ENCODE peak calls at places on chromosomes 7 and 10, in five cellular contexts. A is OCI-LY7; C is neuronal stem cell; P is transverse colon; Q is CD8-positive, alpha-beta T cell. M is an unnamed sample.

GRCh38 chr7:158374586-158374985 is 213.0 kb downstream of the PTPRN2 start:
- DNase-seq in Q (no peak), C (no peak), P (no peak), A (no peak), M (no peak)

GRCh38 chr10:77182803-77183202 is 454.8 kb downstream of the KCNMA1 start:
- DNase-seq in A (no peak), C (no peak), Q (no peak), P (no peak), M (no peak)

GRCh38 chr7:149125189-149125863 is 798 bp downstream of the ZNF425 start:
- DNase-seq in A (peak), C (no peak), P (no peak), Q (no peak), M (no peak)

GRCh38 chr7:79709574-79710409 is 256.3 kb upstream of the MAGI2 start:
- DNase-seq in C (no peak), P (peak), A (no peak), Q (no peak), M (no peak)

GRCh38 chr7:52088008-52088787 is 771.6 kb upstream of the COBL start:
- DNase-seq in Q (no peak), A (no peak), P (no peak), C (peak), M (no peak)

GRCh38 chr7:143018931-143019330 is 8.0 kb downstream of the OR9A2 start:
- DNase-seq in Q (no peak), P (no peak), C (no peak), A (no peak), M (no peak)

GRCh38 chr7:158120313-158120712 is 467.3 kb downstream of the PTPRN2 start:
- DNase-seq in A (no peak), P (no peak), C (no peak), Q (no peak), M (no peak)

GRCh38 chr7:17654940-17655339 is 285.4 kb downstream of the SNX13 start:
- DNase-seq in Q (no peak), P (no peak), C (no peak), A (no peak), M (no peak)

GRCh38 chr7:13312327-13312726 is 624.9 kb downstream of the ARL4A start:
- DNase-seq in C (peak), Q (no peak), A (peak), P (no peak), M (no peak)

GRCh38 chr7:96870934-96871333 is 134.4 kb upstream of the DLX6 start:
- DNase-seq in P (no peak), Q (no peak), A (no peak), C (no peak), M (no peak)

GRCh38 chr7:142556745-142557144 is 192.5 kb upstream of the PRSS1 start:
- DNase-seq in A (no peak), Q (no peak), C (no peak), P (peak), M (no peak)

GRCh38 chr7:148299335-148299734 is 291.2 kb upstream of the C7orf33 start:
- DNase-seq in A (no peak), Q (no peak), C (no peak), P (no peak), M (no peak)

GRCh38 chr7:81210092-81211064 is 291.5 kb upstream of the SEMA3C start:
- DNase-seq in C (no peak), A (no peak), Q (no peak), P (no peak), M (no peak)

GRCh38 chr10:78559514-78560392 is 509.0 kb upstream of the ZMIZ1 start:
- DNase-seq in P (no peak), C (no peak), Q (no peak), A (no peak), M (no peak)

GRCh38 chr7:142636751-142637150 is 112.5 kb upstream of the PRSS1 start:
- DNase-seq in A (no peak), C (no peak), Q (no peak), P (no peak), M (no peak)

GRCh38 chr10:19702215-19702614 is 114.0 kb upstream of the PLXDC2 start:
- DNase-seq in Q (no peak), P (no peak), A (no peak), C (no peak), M (no peak)

GRCh38 chr10:7933262-7933661 is 115.0 kb downstream of the TAF3 start:
- DNase-seq in Q (no peak), C (no peak), A (no peak), P (no peak), M (no peak)

GRCh38 chr7:149284850-149285580 is 23.0 kb downstream of the ZNF783 start:
- DNase-seq in Q (peak), C (peak), P (peak), A (peak), M (peak)

GRCh38 chr7:36300696-36301350 is 88.8 kb upstream of the ANLN start:
- DNase-seq in A (no peak), P (no peak), Q (no peak), C (no peak), M (no peak)

GRCh38 chr7:116801092-116801710 is 61.2 kb upstream of the CAPZA2 start:
- DNase-seq in Q (no peak), C (no peak), A (no peak), P (no peak), M (no peak)

GRCh38 chr10:97353945-97354344 is 19.4 kb upstream of the FRAT2 start:
- DNase-seq in C (no peak), A (no peak), P (no peak), Q (no peak), M (no peak)

GRCh38 chr7:131095346-131095745 is 232.3 kb upstream of the MKLN1 start:
- DNase-seq in Q (no peak), C (no peak), A (no peak), P (no peak), M (no peak)

GRCh38 chr7:16293669-16294425 is 127.5 kb downstream of the CRPPA start:
- DNase-seq in Q (no peak), A (no peak), P (no peak), C (no peak), M (no peak)

GRCh38 chr10:24944512-24945255 is 7.7 kb downstream of the PRTFDC1 start:
- DNase-seq in C (no peak), A (no peak), P (peak), Q (no peak), M (no peak)

GRCh38 chr10:35369049-35369760 is 32.9 kb downstream of the CCNY start:
- DNase-seq in A (no peak), Q (no peak), P (no peak), C (no peak), M (no peak)

GRCh38 chr10:9301148-9301547 is 1246.7 kb downstream of the GATA3 start:
- DNase-seq in P (no peak), Q (no peak), C (no peak), A (no peak), M (no peak)

GRCh38 chr7:5497158-5498103 is 73.8 kb upstream of the TNRC18 start:
- DNase-seq in A (no peak), Q (no peak), C (no peak), P (no peak), M (no peak)

GRCh38 chr7:34156336-34156735 is 251.0 kb downstream of the BMPER start:
- DNase-seq in A (no peak), Q (no peak), C (no peak), P (no peak), M (no peak)

GRCh38 chr10:787933-788651 is 98.6 kb upstream of the DIP2C start:
- DNase-seq in A (no peak), C (no peak), Q (no peak), P (no peak), M (no peak)

GRCh38 chr7:36735172-36735571 is 10.9 kb upstream of the AOAH start:
- DNase-seq in P (no peak), A (no peak), C (no peak), Q (no peak), M (no peak)

GRCh38 chr7:137840183-137840779 is 6.5 kb downstream of the DGKI start:
- DNase-seq in C (peak), A (no peak), P (no peak), Q (no peak), M (no peak)

GRCh38 chr7:28358423-28358868 is 53.9 kb upstream of the CREB5 start:
- DNase-seq in A (no peak), C (no peak), P (no peak), Q (no peak), M (no peak)

GRCh38 chr7:116547347-116547746 is 22.5 kb downstream of the CAV1 start:
- DNase-seq in C (no peak), Q (no peak), P (no peak), A (no peak), M (no peak)

GRCh38 chr7:55964802-55965470 is 551 bp downstream of the NIPSNAP2 start:
- DNase-seq in P (peak), C (peak), Q (peak), A (peak), M (peak)

GRCh38 chr10:123997486-123998196 is 95.8 kb downstream of the CHST15 start:
- DNase-seq in C (no peak), P (no peak), Q (no peak), A (no peak), M (no peak)

GRCh38 chr7:138001529-138002095 is at the start of gene CREB3L2:
- DNase-seq in A (peak), P (peak), C (no peak), Q (peak), M (peak)

GRCh38 chr10:124734311-124735166 is 9.6 kb downstream of the FAM53B start:
- DNase-seq in C (no peak), Q (no peak), A (no peak), P (no peak), M (no peak)

GRCh38 chr7:25180946-25181345 is 47.3 kb downstream of the NPVF start:
- DNase-seq in C (no peak), Q (no peak), A (no peak), P (no peak), M (no peak)
- H3K4me3 ChIP-seq in C (peak), Q (peak), A (no peak), P (no peak), M (peak)

GRCh38 chr10:17007381-17007780 is 122.2 kb downstream of the CUBN start:
- DNase-seq in P (no peak), C (no peak), A (no peak), Q (no peak), M (no peak)

GRCh38 chr10:17007836-17008235 is 121.8 kb downstream of the CUBN start:
- DNase-seq in C (no peak), Q (no peak), P (no peak), A (no peak), M (no peak)

GRCh38 chr10:17005621-17006566 is 123.7 kb downstream of the CUBN start:
- DNase-seq in C (no peak), P (no peak), A (no peak), Q (no peak), M (no peak)

GRCh38 chr10:17004801-17005380 is 124.7 kb downstream of the CUBN start:
- DNase-seq in Q (no peak), P (no peak), A (no peak), C (no peak), M (no peak)

DNA sequence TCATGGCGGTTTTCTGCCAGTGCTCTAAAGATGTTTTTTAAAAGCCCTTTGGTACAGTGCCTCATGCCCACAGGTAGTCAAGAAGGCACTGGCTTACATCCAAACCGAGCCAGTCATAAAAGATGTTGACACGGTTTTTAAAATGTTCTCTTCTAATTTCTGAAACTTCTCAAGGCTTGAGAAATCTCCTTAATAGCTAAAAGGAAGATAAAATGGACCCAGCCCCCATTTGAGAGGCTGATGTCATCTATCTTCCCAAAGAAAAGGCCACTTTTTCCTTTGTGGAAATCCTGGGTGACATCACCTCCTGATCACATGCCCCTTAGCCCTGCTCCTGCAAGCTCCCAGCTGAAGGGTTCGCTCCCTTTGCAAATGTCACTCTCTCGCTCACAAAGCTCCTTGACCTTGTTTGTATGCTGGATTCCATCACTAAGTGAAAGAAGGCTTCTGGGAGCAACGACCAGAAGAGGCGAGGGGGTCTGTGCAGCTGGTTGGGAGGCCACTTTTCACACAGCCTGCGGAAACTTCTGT is 122.9 kb downstream of the CUBN start:
- DNase-seq in A (no peak), C (no peak), Q (no peak), P (no peak), M (no peak)
- H3K4me3 ChIP-seq in A (no peak), C (no peak), Q (no peak), P (no peak), M (no peak)

GRCh38 chr10:57917019-57917418 is 350.7 kb downstream of the IPMK start:
- DNase-seq in P (no peak), C (no peak), Q (no peak), A (no peak), M (no peak)
- H3K4me3 ChIP-seq in P (no peak), C (no peak), Q (no peak), A (no peak), M (no peak)

GRCh38 chr7:6530626-6531491 is 20.4 kb downstream of the GRID2IP start:
- DNase-seq in P (peak), A (peak), C (no peak), Q (peak), M (peak)

GRCh38 chr7:6531492-6532279 is 19.6 kb downstream of the GRID2IP start:
- DNase-seq in A (no peak), P (no peak), C (no peak), Q (no peak), M (no peak)

GRCh38 chr7:6529643-6530042 is 21.6 kb downstream of the GRID2IP start:
- DNase-seq in P (no peak), C (no peak), Q (no peak), A (no peak), M (no peak)

GRCh38 chr7:6533893-6534804 is 17.1 kb downstream of the GRID2IP start:
- DNase-seq in A (no peak), P (peak), Q (no peak), C (no peak), M (no peak)

DNA sequence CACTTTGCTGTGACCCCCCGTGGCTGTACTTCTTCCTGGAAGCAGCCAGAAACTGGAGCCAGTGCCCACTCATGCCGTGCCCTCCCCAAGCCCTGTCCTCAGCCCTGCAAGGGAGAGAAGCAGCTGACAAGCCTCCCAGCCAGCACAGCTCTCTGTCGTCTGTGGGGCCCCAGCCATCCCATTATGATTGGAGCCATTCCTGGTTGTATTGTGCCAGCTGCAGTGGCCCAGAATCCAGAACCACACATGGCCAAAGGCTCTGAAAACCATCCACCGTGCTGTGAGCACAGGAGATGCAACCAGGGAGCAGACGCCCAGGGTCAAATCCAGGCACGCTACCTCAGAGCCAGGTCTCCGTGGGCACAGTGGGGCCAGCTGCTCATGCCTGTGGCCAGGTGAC is 18.7 kb downstream of the GRID2IP start:
- DNase-seq in C (no peak), Q (no peak), P (no peak), A (no peak), M (no peak)
- H3K4me3 ChIP-seq in C (no peak), Q (no peak), P (no peak), A (no peak), M (no peak)

DNA sequence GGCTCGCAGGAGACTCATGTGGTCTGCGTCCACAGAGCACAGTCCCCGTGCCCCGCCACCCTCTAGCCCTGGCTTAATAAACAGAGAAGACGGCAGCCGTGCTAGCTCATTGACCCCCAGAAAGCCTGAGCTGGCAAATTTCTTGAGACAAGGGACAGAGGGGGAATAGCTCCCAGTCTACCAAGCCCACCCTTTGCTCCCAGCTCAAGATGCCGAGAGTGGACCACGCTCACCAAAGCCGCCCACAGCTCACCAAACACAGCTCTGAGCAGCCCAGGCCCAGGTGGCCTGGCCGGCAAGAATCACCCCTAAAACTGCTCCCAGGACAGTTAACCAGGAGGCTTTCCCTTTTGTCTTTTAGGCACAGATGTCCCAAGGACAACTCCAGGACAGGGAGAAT is 5.4 kb downstream of the PDGFA start:
- DNase-seq in P (no peak), A (no peak), Q (no peak), C (no peak), M (no peak)
- H3K4me3 ChIP-seq in P (no peak), A (no peak), Q (no peak), C (no peak), M (no peak)

DNA sequence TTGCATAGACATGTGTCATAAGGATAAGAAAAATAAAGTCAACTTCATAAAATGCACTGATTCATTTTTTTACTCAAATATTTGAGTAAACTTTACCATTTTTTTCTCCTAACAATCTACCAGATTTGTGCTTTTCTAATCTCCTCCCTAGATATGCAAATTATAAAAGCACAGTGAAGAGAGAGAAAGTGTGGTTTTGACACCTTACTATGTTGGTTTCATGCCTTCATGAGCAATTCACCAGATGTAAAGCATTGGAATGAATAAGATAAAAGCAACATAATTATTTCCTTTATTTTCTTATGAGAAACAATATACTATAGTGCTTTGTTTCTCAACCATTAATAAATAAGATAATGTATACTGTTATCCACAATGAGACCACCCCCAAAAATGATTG is 432.5 kb upstream of the PCDH15 start:
- DNase-seq in Q (no peak), A (no peak), P (no peak), C (no peak), M (no peak)
- H3K4me3 ChIP-seq in Q (no peak), A (no peak), P (peak), C (no peak), M (no peak)

DNA sequence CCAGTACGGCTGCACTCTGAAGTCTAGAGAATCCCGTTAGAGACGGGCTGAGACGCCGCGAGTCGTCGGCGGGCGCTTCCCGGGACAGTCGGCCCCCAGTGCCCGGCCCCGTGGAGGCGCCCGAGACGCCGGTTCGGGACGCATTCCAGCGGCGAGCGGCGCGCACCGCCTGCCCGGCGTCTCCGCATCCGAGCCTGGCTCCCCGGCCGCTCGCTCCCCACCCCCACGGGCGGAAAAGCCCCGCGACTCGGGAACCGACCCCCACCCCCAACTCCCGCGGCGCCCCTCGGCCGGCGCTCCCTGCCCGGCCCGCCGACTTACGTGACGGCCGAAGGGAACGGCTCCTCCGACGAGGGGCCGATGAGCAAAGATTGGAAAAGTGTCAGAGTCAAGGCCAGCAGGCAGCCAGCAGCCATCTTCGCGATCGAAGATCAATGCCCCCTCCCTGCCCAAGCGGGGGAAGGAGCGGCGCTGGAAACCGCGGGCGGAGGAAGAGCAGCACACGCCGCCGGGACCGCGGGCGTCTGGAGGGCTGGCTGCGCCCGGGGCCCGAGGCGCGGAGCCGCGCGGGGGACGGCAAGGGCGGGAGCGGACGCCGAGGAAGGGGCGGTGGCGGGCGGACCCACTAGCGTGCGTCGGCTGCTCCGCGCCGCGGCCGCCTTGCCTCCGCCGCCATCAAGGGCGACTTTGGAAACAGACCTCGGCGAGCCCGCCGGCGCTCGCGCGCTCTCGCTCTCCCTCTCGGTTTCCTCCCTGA is at the start of gene CACNA2D1:
- DNase-seq in P (peak), A (no peak), Q (no peak), C (peak), M (no peak)
- H3K4me3 ChIP-seq in P (peak), A (no peak), Q (no peak), C (peak), M (no peak)